ENCODE peak calls at places on chromosomes 1 and 21, in ten cellular contexts. C is foreskin fibroblast, D is A549, N is psoas muscle, W is cardiac fibroblast, H is epithelial cell of esophagus, F is right lobe of liver, Q is IMR-90, U is uterus, J is AG04449. P is an unnamed sample.

GRCh38 chr1:112985123-112985522 is 29.1 kb upstream of the SLC16A1 start:
- DNase-seq in D (no peak), W (no peak), F (no peak), H (no peak), J (no peak), U (no peak), Q (no peak), C (no peak), N (no peak), P (no peak)

GRCh38 chr1:42759114-42759513 is 7.7 kb downstream of the P3H1 start:
- DNase-seq in C (no peak), W (no peak), J (no peak), H (no peak), Q (no peak), N (no peak), F (no peak), U (no peak), D (no peak), P (no peak)

GRCh38 chr1:54474500-54475235 is 68.5 kb upstream of the SSBP3 start:
- DNase-seq in U (peak), W (no peak), N (peak), C (no peak), D (no peak), H (no peak), F (no peak), Q (no peak), J (no peak), P (no peak)

GRCh38 chr1:116711061-116711582 is 43.1 kb upstream of the CD2 start:
- DNase-seq in U (no peak), Q (no peak), F (no peak), D (no peak), H (peak), W (no peak), N (no peak), J (no peak), C (no peak), P (no peak)

GRCh38 chr21:32499249-32500055 is 85.9 kb downstream of the TCP10L start:
- DNase-seq in H (no peak), D (no peak), W (peak), C (peak), U (no peak), Q (peak), J (no peak), N (no peak), F (no peak), P (peak)

GRCh38 chr1:156747737-156748669 is 3.5 kb downstream of the HDGF start:
- DNase-seq in J (no peak), W (peak), H (peak), D (no peak), U (no peak), C (peak), F (no peak), N (no peak), Q (no peak), P (peak)

GRCh38 chr1:224881762-224882211 is 47.7 kb upstream of the DNAH14 start:
- DNase-seq in C (no peak), D (no peak), N (no peak), H (no peak), F (no peak), J (no peak), Q (no peak), W (no peak), U (no peak), P (no peak)

GRCh38 chr1:31064685-31065309 is 720 bp downstream of the PUM1 start:
- DNase-seq in U (no peak), N (no peak), C (peak), F (no peak), J (no peak), W (peak), Q (peak), D (no peak), H (peak), P (peak)

GRCh38 chr1:223031690-223032601 is 111.1 kb downstream of the TLR5 start:
- DNase-seq in H (peak), J (no peak), D (peak), Q (no peak), N (peak), F (no peak), U (peak), C (peak), W (peak), P (peak)

GRCh38 chr21:43362306-43362927 is 64.5 kb downstream of the SIK1 start:
- DNase-seq in W (peak), D (no peak), Q (peak), J (peak), N (peak), U (peak), H (peak), F (peak), C (peak), P (peak)

GRCh38 chr1:73765551-73766233 is 432.3 kb downstream of the LRRIQ3 start:
- DNase-seq in H (no peak), F (no peak), D (no peak), W (no peak), J (no peak), U (no peak), C (no peak), Q (no peak), N (no peak), P (no peak)

GRCh38 chr1:8660455-8660854 is 157.0 kb downstream of the RERE start:
- DNase-seq in J (peak), N (peak), F (no peak), Q (peak), C (peak), H (peak), D (no peak), U (peak), W (peak), P (peak)
- H3K4me3 ChIP-seq in J (peak), N (peak), F (no peak), Q (no peak), C (no peak), H (no peak), D (no peak), U (no peak), W (no peak), P (no peak)

DNA sequence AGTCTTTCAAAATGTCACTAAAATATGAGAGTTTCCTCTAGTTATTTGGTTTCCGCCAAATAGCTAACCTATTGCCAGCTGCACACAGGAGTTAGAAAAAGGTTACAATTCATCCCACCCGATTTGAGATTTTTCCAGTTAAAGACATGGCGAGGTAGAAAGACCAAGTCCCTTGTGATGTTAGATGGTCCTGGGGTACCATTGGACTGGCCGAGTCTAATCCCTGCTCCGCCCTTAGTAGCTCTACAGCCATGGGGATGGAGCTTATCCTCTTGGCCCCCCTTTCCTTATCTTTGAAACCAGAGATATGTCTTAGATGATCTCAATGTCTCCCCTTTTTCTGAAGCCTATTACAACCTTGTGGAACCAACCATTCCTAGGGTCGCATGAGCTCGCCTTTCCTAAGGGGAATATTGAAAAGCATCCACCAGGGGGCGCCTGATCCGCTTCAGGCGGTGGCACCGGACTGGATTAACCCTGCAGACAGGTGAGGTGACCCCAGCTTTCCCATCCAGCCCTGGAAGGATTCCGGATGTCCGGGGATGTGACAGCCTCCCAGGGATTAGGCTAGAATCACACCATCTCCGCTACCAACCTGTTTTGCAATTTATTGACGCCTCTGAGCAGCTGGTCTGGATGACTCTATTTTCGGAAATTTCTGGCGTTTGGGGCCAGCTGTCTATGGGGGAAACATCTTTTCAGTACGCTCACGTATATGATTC is 68.3 kb upstream of the SIM2 start:
- DNase-seq in Q (peak), C (peak), J (no peak), H (peak), D (peak), F (peak), U (no peak), W (peak), N (peak), P (peak)
- TF ChIP-seq CTCF in Q (peak), C (peak), J (peak), H (peak), D (peak), F (peak), U (peak), W (peak), N (peak), P (peak)

GRCh38 chr1:67001682-67002425 is 52.1 kb downstream of the SLC35D1 start:
- DNase-seq in H (no peak), J (no peak), W (no peak), U (no peak), Q (no peak), D (no peak), C (no peak), F (no peak), N (no peak), P (no peak)

GRCh38 chr1:67009792-67010191 is 44.2 kb downstream of the SLC35D1 start:
- DNase-seq in F (no peak), Q (no peak), D (no peak), H (no peak), U (no peak), J (no peak), C (no peak), W (no peak), N (no peak), P (no peak)

GRCh38 chr1:67004176-67004575 is 49.8 kb downstream of the SLC35D1 start:
- DNase-seq in H (no peak), D (no peak), U (no peak), Q (peak), C (no peak), J (no peak), F (no peak), N (no peak), W (no peak), P (no peak)

GRCh38 chr1:66999640-67000400 is 54.1 kb downstream of the SLC35D1 start:
- DNase-seq in D (no peak), H (no peak), C (no peak), Q (no peak), F (no peak), W (no peak), N (no peak), J (no peak), U (no peak), P (no peak)

GRCh38 chr1:67005068-67005467 is 48.9 kb downstream of the SLC35D1 start:
- DNase-seq in C (no peak), W (no peak), D (no peak), F (peak), U (no peak), Q (no peak), H (no peak), J (no peak), N (no peak), P (no peak)
- H3K4me3 ChIP-seq in C (no peak), W (no peak), D (no peak), F (no peak), U (no peak), Q (no peak), H (no peak), J (no peak), N (no peak), P (no peak)

GRCh38 chr1:204694145-204694544 is 8.6 kb upstream of the LRRN2 start:
- DNase-seq in H (no peak), W (no peak), N (no peak), D (no peak), C (no peak), J (no peak), F (no peak), U (no peak), Q (no peak), P (no peak)

GRCh38 chr1:204695692-204696091 is 10.2 kb upstream of the LRRN2 start:
- DNase-seq in U (no peak), Q (no peak), D (no peak), H (no peak), N (no peak), J (no peak), W (no peak), C (no peak), F (no peak), P (no peak)

GRCh38 chr1:204692852-204693356 is 7.4 kb upstream of the LRRN2 start:
- DNase-seq in H (no peak), F (no peak), U (no peak), N (no peak), J (no peak), Q (no peak), C (no peak), W (no peak), D (no peak), P (no peak)

GRCh38 chr1:204688776-204689175 is 3.2 kb upstream of the LRRN2 start:
- DNase-seq in H (no peak), D (no peak), C (no peak), W (no peak), N (no peak), U (no peak), F (no peak), J (no peak), Q (no peak), P (no peak)

GRCh38 chr1:204692320-204692851 is 6.8 kb upstream of the LRRN2 start:
- DNase-seq in H (no peak), D (peak), F (no peak), Q (no peak), C (no peak), J (no peak), N (no peak), U (no peak), W (no peak), P (no peak)
- TF ChIP-seq CTCF in H (peak), D (peak), F (peak), Q (no peak), C (no peak), J (no peak), N (no peak), U (no peak), W (no peak), P (no peak)

GRCh38 chr1:162218975-162219374 is 149.5 kb downstream of the NOS1AP start:
- DNase-seq in Q (no peak), U (no peak), H (peak), J (no peak), D (no peak), W (no peak), C (no peak), N (no peak), F (no peak), P (no peak)
- H3K4me3 ChIP-seq in Q (no peak), U (no peak), H (no peak), J (no peak), D (no peak), W (no peak), C (no peak), N (no peak), F (no peak), P (no peak)

DNA sequence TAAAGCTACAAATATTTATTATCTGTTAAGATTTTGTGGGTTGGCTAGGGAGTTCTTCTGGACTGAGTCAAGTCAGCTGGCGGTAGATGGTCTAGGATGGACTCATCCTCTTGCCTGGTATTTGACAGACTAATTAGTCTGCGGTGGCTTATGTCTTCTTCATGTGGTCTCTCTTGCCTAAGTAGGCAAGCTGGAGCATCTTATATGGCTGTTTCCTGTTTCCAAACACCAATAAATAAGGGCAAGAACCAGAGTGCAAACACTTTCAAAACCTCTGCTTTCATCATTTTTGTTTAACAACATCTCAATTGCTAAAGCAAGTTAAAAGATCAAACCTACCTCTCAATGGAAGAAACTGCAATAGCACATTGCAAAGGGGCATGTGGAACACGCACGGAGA is 484.8 kb downstream of the PTPRC start:
- DNase-seq in Q (peak), D (no peak), U (no peak), H (no peak), J (peak), N (no peak), F (no peak), C (peak), W (peak), P (peak)
- TF ChIP-seq CTCF in Q (no peak), D (no peak), U (no peak), H (no peak), J (no peak), N (no peak), F (no peak), C (no peak), W (no peak), P (no peak)

DNA sequence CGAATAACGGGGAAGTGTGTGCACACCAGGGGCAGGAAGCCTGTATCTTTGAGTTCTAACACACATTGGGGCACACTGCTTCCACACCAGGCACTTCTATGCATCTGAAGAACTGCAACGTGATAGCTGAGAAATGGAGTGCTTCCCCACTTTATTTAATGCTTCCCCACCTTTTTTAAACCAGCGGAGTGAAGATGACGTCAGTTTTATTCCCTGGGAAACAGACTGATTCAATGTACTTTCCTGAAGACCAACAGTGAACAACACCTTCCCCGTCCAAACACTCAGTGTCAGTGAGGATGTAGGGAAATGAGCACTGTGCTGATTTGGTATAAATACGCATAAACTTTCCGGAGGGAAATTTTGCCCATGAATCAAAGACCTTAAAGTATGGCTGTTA is 87.1 kb downstream of the PGBD5 start:
- DNase-seq in W (no peak), U (no peak), F (no peak), N (no peak), J (no peak), Q (no peak), C (no peak), D (no peak), H (no peak), P (no peak)
- H3K4me3 ChIP-seq in W (no peak), U (no peak), F (no peak), N (no peak), J (no peak), Q (no peak), C (no peak), D (no peak), H (no peak), P (no peak)

DNA sequence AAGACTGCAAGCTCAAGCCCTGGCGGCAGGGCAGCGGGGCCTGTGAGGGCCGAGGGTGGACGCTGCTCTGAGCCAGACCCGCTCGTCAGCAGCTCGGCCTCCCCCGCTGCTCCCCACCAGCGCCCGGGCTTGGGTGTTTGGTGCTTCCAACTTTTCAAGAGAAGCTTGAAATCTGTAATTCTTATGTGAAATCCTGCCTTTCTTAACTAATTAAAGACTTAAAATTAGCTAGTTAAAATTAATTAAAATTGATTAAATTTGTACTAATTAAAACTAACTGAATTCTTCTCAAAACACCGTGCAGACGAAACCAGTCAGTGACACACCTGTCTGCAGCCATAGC is 14.0 kb upstream of the SLC19A1 start:
- DNase-seq in C (no peak), H (no peak), D (no peak), F (no peak), Q (no peak), U (no peak), N (no peak), J (no peak), W (no peak), P (no peak)
- TF ChIP-seq CTCF in C (no peak), H (no peak), D (no peak), F (peak), Q (no peak), U (no peak), N (no peak), J (no peak), W (no peak), P (no peak)

GRCh38 chr1:164575356-164575755 is 16.4 kb downstream of the PBX1 start:
- DNase-seq in J (no peak), U (no peak), C (no peak), F (no peak), D (no peak), H (no peak), N (no peak), Q (no peak), W (no peak), P (no peak)

GRCh38 chr1:164578474-164579200 is 19.7 kb downstream of the PBX1 start:
- DNase-seq in J (no peak), Q (no peak), W (no peak), C (no peak), D (no peak), F (no peak), H (no peak), N (no peak), U (no peak), P (no peak)

GRCh38 chr1:164579346-164579745 is 20.4 kb downstream of the PBX1 start:
- DNase-seq in N (no peak), C (no peak), F (no peak), W (no peak), Q (no peak), H (peak), D (no peak), J (no peak), U (no peak), P (no peak)

GRCh38 chr1:164577291-164577690 is 18.3 kb downstream of the PBX1 start:
- DNase-seq in D (no peak), F (no peak), Q (peak), U (no peak), C (peak), H (no peak), J (no peak), W (no peak), N (no peak), P (no peak)

GRCh38 chr1:164576311-164577271 is 17.6 kb downstream of the PBX1 start:
- DNase-seq in Q (peak), W (peak), N (peak), D (no peak), F (no peak), C (peak), J (no peak), H (peak), U (peak), P (peak)
- H3K4me3 ChIP-seq in Q (peak), W (peak), N (peak), D (no peak), F (no peak), C (peak), J (peak), H (no peak), U (peak), P (peak)

P was measured in fibroblast of mammary gland.